ENCODE peak calls at places on chromosomes 13 and 19, in seven cellular contexts. V, I, A, P, N, B and D are unnamed samples.

GRCh38 chr19:18109731-18110671 is 12.4 kb downstream of the MAST3 start:
- DNase-seq in I (no peak), P (no peak), B (peak), N (no peak), A (peak), V (peak), D (no peak)

GRCh38 chr13:45231722-45232121 is 30.9 kb upstream of the KCTD4 start:
- DNase-seq in B (no peak), A (no peak), V (no peak), I (peak), P (no peak), N (peak), D (no peak)

GRCh38 chr13:43822969-43823368 is 36.2 kb upstream of the ENOX1 start:
- DNase-seq in P (peak), N (no peak), V (no peak), I (no peak), B (no peak), A (no peak), D (no peak)

GRCh38 chr13:72457151-72457550 is 270.3 kb downstream of the MZT1 start:
- DNase-seq in A (no peak), V (no peak), P (no peak), B (no peak), I (no peak), N (no peak), D (peak)

GRCh38 chr19:47036233-47036651 is 12.2 kb downstream of the TMEM160 start:
- DNase-seq in I (no peak), A (no peak), N (no peak), B (peak), P (no peak), V (peak), D (no peak)

GRCh38 chr13:102089177-102089576 is 312.7 kb downstream of the FGF14 start:
- DNase-seq in P (no peak), B (no peak), N (no peak), V (no peak), I (no peak), A (no peak), D (no peak)

GRCh38 chr19:40335855-40336700 is 12.1 kb downstream of the C19orf47 start:
- DNase-seq in P (no peak), V (no peak), I (peak), B (no peak), A (no peak), N (no peak), D (no peak)

GRCh38 chr13:57739089-57739488 is 107.5 kb downstream of the PCDH17 start:
- DNase-seq in N (no peak), B (no peak), P (no peak), I (no peak), V (no peak), A (no peak), D (no peak)

GRCh38 chr19:36054733-36055686 is at the start of gene WDR62:
- DNase-seq in A (peak), I (peak), B (peak), P (peak), V (peak), N (peak), D (peak)

GRCh38 chr13:67466569-67466968 is 236.4 kb upstream of the PCDH9 start:
- DNase-seq in A (no peak), P (no peak), N (no peak), V (no peak), I (no peak), B (no peak), D (no peak)

GRCh38 chr19:5057860-5058259 is 88.9 kb downstream of the KDM4B start:
- DNase-seq in V (no peak), A (no peak), B (peak), P (peak), I (no peak), N (no peak), D (no peak)

GRCh38 chr13:112994084-112994780 is 25.2 kb downstream of the MCF2L start:
- DNase-seq in B (no peak), I (no peak), P (peak), V (no peak), N (no peak), A (no peak), D (no peak)

GRCh38 chr19:53991224-53992113 is at the start of gene CACNG6:
- DNase-seq in N (no peak), V (no peak), B (peak), I (peak), A (no peak), P (no peak), D (no peak)

GRCh38 chr13:95256086-95256485 is 45.2 kb downstream of the ABCC4 start:
- DNase-seq in A (no peak), V (no peak), N (peak), I (peak), P (peak), B (no peak), D (no peak)

GRCh38 chr13:77800219-77800618 is 102.7 kb downstream of the SLAIN1 start:
- DNase-seq in I (peak), P (no peak), B (no peak), A (no peak), N (no peak), V (no peak), D (no peak)

GRCh38 chr19:46746281-46746965 is at the start of gene STRN4:
- DNase-seq in N (no peak), A (peak), I (peak), V (peak), B (peak), P (peak), D (peak)

GRCh38 chr13:21121616-21122015 is 54.7 kb downstream of the SKA3 start:
- DNase-seq in P (no peak), A (no peak), I (no peak), V (no peak), N (no peak), B (no peak), D (no peak)

GRCh38 chr19:43798546-43799409 is 3.5 kb downstream of the LYPD5 start:
- DNase-seq in V (peak), B (peak), I (peak), A (no peak), N (no peak), P (peak), D (peak)

GRCh38 chr13:113669231-113669870 is 2.3 kb downstream of the GRK1 start:
- DNase-seq in I (no peak), N (no peak), A (peak), V (no peak), P (no peak), B (no peak), D (no peak)

GRCh38 chr19:49042177-49042576 is 1.5 kb upstream of the CGB5 start:
- DNase-seq in B (no peak), N (peak), P (peak), I (peak), A (no peak), V (no peak), D (no peak)

GRCh38 chr19:19269952-19270694 is 3.0 kb downstream of the TM6SF2 start:
- DNase-seq in A (no peak), B (no peak), N (no peak), V (no peak), I (no peak), P (no peak), D (no peak)

GRCh38 chr13:109918179-109918651 is 131.8 kb upstream of the IRS2 start:
- DNase-seq in P (no peak), B (peak), A (no peak), I (peak), V (no peak), N (peak), D (no peak)

GRCh38 chr19:2950286-2951124 is 5.7 kb upstream of the ZNF77 start:
- DNase-seq in I (peak), N (peak), B (peak), V (peak), P (peak), A (peak), D (peak)

GRCh38 chr19:41701401-41702075 is 6.9 kb upstream of the CEACAM5 start:
- DNase-seq in P (no peak), N (no peak), I (no peak), B (no peak), A (no peak), V (peak), D (no peak)

GRCh38 chr19:30552593-30552992 is 180.4 kb downstream of the ZNF536 start:
- DNase-seq in B (no peak), V (no peak), A (no peak), N (no peak), P (no peak), I (no peak), D (no peak)

GRCh38 chr19:46537136-46538097 is 41.8 kb upstream of the PNMA8B start:
- DNase-seq in N (peak), I (peak), B (peak), A (peak), P (peak), V (peak), D (peak)

DNA sequence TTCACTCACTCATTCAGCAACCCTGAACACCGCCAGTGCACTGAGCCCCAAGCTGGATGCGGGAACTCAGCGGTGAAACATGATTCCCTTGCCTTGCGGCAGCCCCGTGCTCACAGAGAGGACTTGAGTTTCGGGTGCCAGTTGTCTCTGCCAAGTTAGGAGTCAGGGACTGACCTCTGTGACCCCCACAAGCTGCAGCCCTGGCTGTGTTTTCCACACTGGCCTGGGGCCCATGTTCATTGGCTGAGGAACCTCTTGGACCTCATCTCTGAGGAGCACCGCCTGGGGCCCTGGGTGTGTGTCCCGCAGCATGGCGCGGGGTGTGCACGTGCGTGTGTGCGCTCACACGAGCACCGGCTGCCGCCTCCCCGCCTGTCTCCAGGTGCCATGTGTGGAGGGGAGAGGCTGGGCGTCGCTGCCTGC is 31.0 kb downstream of the CAPN12 start:
- DNase-seq in V (peak), I (no peak), A (peak), P (no peak), B (no peak), N (no peak), D (no peak)
- H3K27ac ChIP-seq in V (peak), I (peak), A (peak), P (no peak), B (no peak), N (no peak), D (peak)

GRCh38 chr19:45098521-45099464 is 5.8 kb downstream of the PPP1R37 start:
- DNase-seq in I (peak), A (peak), V (no peak), B (no peak), N (no peak), P (no peak), D (peak)
- H3K27ac ChIP-seq in I (peak), A (peak), V (peak), B (no peak), N (peak), P (no peak), D (peak)

GRCh38 chr13:36918246-36919060 is 1.6 kb downstream of the SMAD9 start:
- DNase-seq in A (no peak), N (peak), I (peak), P (no peak), B (peak), V (no peak), D (no peak)

GRCh38 chr13:36919206-36919832 is 719 bp downstream of the SMAD9 start:
- DNase-seq in V (peak), N (no peak), A (peak), B (peak), P (peak), I (peak), D (no peak)

GRCh38 chr13:36920612-36921185 is 661 bp upstream of the SMAD9 start:
- DNase-seq in P (no peak), N (no peak), A (no peak), B (peak), V (no peak), I (peak), D (no peak)

GRCh38 chr13:36921902-36922301 is 1.9 kb upstream of the SMAD9 start:
- DNase-seq in P (no peak), A (no peak), N (no peak), V (no peak), I (no peak), B (no peak), D (no peak)

GRCh38 chr13:36919833-36920611 is at the start of gene SMAD9:
- DNase-seq in A (peak), V (peak), I (peak), P (peak), B (peak), N (peak), D (peak)
- H3K27ac ChIP-seq in A (peak), V (peak), I (peak), P (no peak), B (no peak), N (no peak), D (peak)

GRCh38 chr13:107157272-107157671 is 589.3 kb upstream of the ARGLU1 start:
- DNase-seq in B (no peak), N (no peak), P (no peak), A (no peak), V (no peak), I (no peak), D (no peak)
- H3K27ac ChIP-seq in B (no peak), N (no peak), P (no peak), A (no peak), V (no peak), I (no peak), D (no peak)

GRCh38 chr13:88483202-88483601 is 812.0 kb downstream of the SLITRK5 start:
- DNase-seq in V (no peak), A (no peak), P (no peak), I (no peak), B (no peak), N (no peak), D (no peak)
- H3K27ac ChIP-seq in V (no peak), A (no peak), P (no peak), I (no peak), B (no peak), N (no peak), D (no peak)

DNA sequence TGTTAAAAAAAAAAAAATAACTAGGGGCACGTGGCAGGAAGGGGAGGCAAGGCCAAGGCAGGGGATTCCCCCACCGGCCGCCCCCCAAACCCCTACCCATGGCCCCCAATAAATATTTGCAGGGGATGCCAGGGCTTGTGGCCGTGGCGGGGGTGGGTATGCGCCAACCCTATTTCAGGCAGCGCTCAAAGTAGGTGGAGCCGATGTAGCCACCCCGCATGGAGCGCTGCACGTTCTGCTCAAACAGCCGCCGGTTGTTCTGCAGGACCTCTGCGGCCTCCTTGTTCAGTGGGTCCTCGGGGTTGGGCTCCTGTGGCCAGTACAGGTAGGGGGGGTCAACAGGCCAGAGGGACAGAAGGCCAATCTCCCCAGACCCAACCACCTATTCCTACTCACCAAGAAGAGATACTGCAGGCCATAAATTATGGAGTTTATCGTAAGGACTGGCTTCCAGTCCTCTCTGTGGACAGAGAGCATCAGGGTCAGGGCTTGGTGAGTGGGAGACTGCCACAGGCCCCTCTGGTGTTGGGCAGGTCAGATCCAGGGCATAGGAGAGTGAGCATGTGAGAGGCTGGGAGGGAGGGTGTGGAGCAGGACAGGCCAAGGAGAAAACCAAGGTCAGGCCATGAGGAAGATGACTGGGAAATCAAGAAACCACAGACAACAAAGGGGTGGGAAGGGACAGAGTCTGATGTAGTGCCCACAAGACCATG is 1.2 kb upstream of the CHMP2A start:
- DNase-seq in I (no peak), A (no peak), B (no peak), N (no peak), V (no peak), P (no peak), D (no peak)
- H3K27ac ChIP-seq in I (peak), A (peak), B (peak), N (no peak), V (peak), P (no peak), D (no peak)